ENCODE peak calls at places on chromosomes 5 and 9, in seven cellular contexts. One of them, this sample, is unnamed.

GRCh38 chr9:99389087-99390033 is 167.3 kb downstream of the SEC61B start:
- DNase-seq in IMR-90: peak
- DNase-seq in bronchial epithelial cell: peak
- DNase-seq in prostate gland: no peak
- DNase-seq in WTC11: no peak
- DNase-seq in tibial artery: no peak
- DNase-seq in RWPE1: peak
- DNase-seq in this sample: no peak

GRCh38 chr5:149904293-149904886 is 40.2 kb downstream of the PDE6A start:
- DNase-seq in tibial artery: no peak
- DNase-seq in prostate gland: no peak
- DNase-seq in IMR-90: no peak
- DNase-seq in WTC11: no peak
- DNase-seq in RWPE1: no peak
- DNase-seq in bronchial epithelial cell: no peak
- DNase-seq in this sample: no peak

GRCh38 chr9:120032639-120033038 is 547.3 kb downstream of the CDK5RAP2 start:
- DNase-seq in RWPE1: no peak
- DNase-seq in WTC11: peak
- DNase-seq in prostate gland: no peak
- DNase-seq in bronchial epithelial cell: no peak
- DNase-seq in IMR-90: no peak
- DNase-seq in tibial artery: no peak
- DNase-seq in this sample: no peak

GRCh38 chr9:114588150-114588663 is 638 bp downstream of the ATP6V1G1 start:
- DNase-seq in WTC11: no peak
- DNase-seq in tibial artery: no peak
- DNase-seq in RWPE1: no peak
- DNase-seq in bronchial epithelial cell: no peak
- DNase-seq in prostate gland: no peak
- DNase-seq in IMR-90: peak
- DNase-seq in this sample: no peak

GRCh38 chr5:68843600-68844342 is 250.0 kb upstream of the SLC30A5 start:
- DNase-seq in bronchial epithelial cell: no peak
- DNase-seq in tibial artery: no peak
- DNase-seq in IMR-90: no peak
- DNase-seq in RWPE1: no peak
- DNase-seq in prostate gland: no peak
- DNase-seq in WTC11: no peak
- DNase-seq in this sample: no peak

GRCh38 chr9:127537792-127538191 is 74.3 kb upstream of the STXBP1 start:
- DNase-seq in WTC11: peak
- DNase-seq in prostate gland: no peak
- DNase-seq in RWPE1: peak
- DNase-seq in bronchial epithelial cell: no peak
- DNase-seq in IMR-90: no peak
- DNase-seq in tibial artery: no peak
- DNase-seq in this sample: no peak

GRCh38 chr5:111775224-111775623 is 18.2 kb upstream of the NREP start:
- DNase-seq in bronchial epithelial cell: no peak
- DNase-seq in tibial artery: no peak
- DNase-seq in IMR-90: peak
- DNase-seq in WTC11: no peak
- DNase-seq in prostate gland: no peak
- DNase-seq in RWPE1: no peak
- DNase-seq in this sample: no peak

GRCh38 chr9:93126825-93127368 is 7.2 kb downstream of the NINJ1 start:
- DNase-seq in IMR-90: no peak
- DNase-seq in bronchial epithelial cell: peak
- DNase-seq in RWPE1: no peak
- DNase-seq in prostate gland: peak
- DNase-seq in tibial artery: peak
- DNase-seq in WTC11: no peak
- DNase-seq in this sample: no peak

GRCh38 chr5:134247411-134247810 is 21.5 kb upstream of the PPP2CA start:
- DNase-seq in IMR-90: peak
- DNase-seq in bronchial epithelial cell: peak
- DNase-seq in RWPE1: peak
- DNase-seq in tibial artery: no peak
- DNase-seq in prostate gland: no peak
- DNase-seq in WTC11: no peak
- DNase-seq in this sample: no peak

GRCh38 chr9:35689601-35690446 is at the start of gene TPM2:
- DNase-seq in tibial artery: peak
- DNase-seq in RWPE1: peak
- DNase-seq in IMR-90: peak
- DNase-seq in bronchial epithelial cell: no peak
- DNase-seq in WTC11: peak
- DNase-seq in prostate gland: peak
- DNase-seq in this sample: peak

GRCh38 chr5:140345919-140346347 is 470 bp downstream of the HBEGF start:
- DNase-seq in IMR-90: peak
- DNase-seq in tibial artery: peak
- DNase-seq in WTC11: peak
- DNase-seq in RWPE1: peak
- DNase-seq in prostate gland: peak
- DNase-seq in bronchial epithelial cell: no peak
- DNase-seq in this sample: peak

GRCh38 chr5:6732634-6733410 is 19.6 kb downstream of the TENT4A start:
- DNase-seq in WTC11: no peak
- DNase-seq in prostate gland: no peak
- DNase-seq in RWPE1: peak
- DNase-seq in IMR-90: peak
- DNase-seq in tibial artery: peak
- DNase-seq in bronchial epithelial cell: peak
- DNase-seq in this sample: no peak

GRCh38 chr5:74916831-74917710 is 50.9 kb upstream of the FAM169A start:
- DNase-seq in WTC11: no peak
- DNase-seq in tibial artery: no peak
- DNase-seq in IMR-90: peak
- DNase-seq in prostate gland: no peak
- DNase-seq in RWPE1: peak
- DNase-seq in bronchial epithelial cell: peak
- DNase-seq in this sample: peak

GRCh38 chr5:59579101-59579885 is 314.2 kb downstream of the PDE4D start:
- DNase-seq in IMR-90: no peak
- DNase-seq in WTC11: no peak
- DNase-seq in bronchial epithelial cell: no peak
- DNase-seq in tibial artery: no peak
- DNase-seq in RWPE1: no peak
- DNase-seq in prostate gland: no peak
- DNase-seq in this sample: no peak

GRCh38 chr5:98963019-98963418 is 34.2 kb upstream of the CHD1 start:
- DNase-seq in bronchial epithelial cell: no peak
- DNase-seq in WTC11: no peak
- DNase-seq in prostate gland: no peak
- DNase-seq in tibial artery: no peak
- DNase-seq in RWPE1: no peak
- DNase-seq in IMR-90: no peak
- DNase-seq in this sample: no peak
- TF ChIP-seq CTCF in bronchial epithelial cell: no peak
- TF ChIP-seq CTCF in WTC11: no peak
- TF ChIP-seq CTCF in prostate gland: no peak
- TF ChIP-seq CTCF in tibial artery: no peak
- TF ChIP-seq CTCF in RWPE1: no peak
- TF ChIP-seq CTCF in IMR-90: no peak
- TF ChIP-seq CTCF in this sample: no peak

GRCh38 chr9:113410207-113411158 is at the start of the genes C9orf43 and POLE3:
- DNase-seq in IMR-90: peak
- DNase-seq in RWPE1: peak
- DNase-seq in prostate gland: peak
- DNase-seq in WTC11: peak
- DNase-seq in bronchial epithelial cell: peak
- DNase-seq in tibial artery: peak
- DNase-seq in this sample: peak
- TF ChIP-seq CTCF in IMR-90: peak
- TF ChIP-seq CTCF in RWPE1: no peak
- TF ChIP-seq CTCF in prostate gland: no peak
- TF ChIP-seq CTCF in WTC11: no peak
- TF ChIP-seq CTCF in bronchial epithelial cell: no peak
- TF ChIP-seq CTCF in tibial artery: no peak
- TF ChIP-seq CTCF in this sample: peak

GRCh38 chr5:66861402-66861801 is 265.2 kb downstream of the MAST4 start:
- DNase-seq in WTC11: no peak
- DNase-seq in IMR-90: no peak
- DNase-seq in bronchial epithelial cell: no peak
- DNase-seq in tibial artery: no peak
- DNase-seq in prostate gland: no peak
- DNase-seq in RWPE1: no peak
- DNase-seq in this sample: no peak
- TF ChIP-seq CTCF in WTC11: no peak
- TF ChIP-seq CTCF in IMR-90: no peak
- TF ChIP-seq CTCF in bronchial epithelial cell: no peak
- TF ChIP-seq CTCF in tibial artery: no peak
- TF ChIP-seq CTCF in prostate gland: no peak
- TF ChIP-seq CTCF in RWPE1: no peak
- TF ChIP-seq CTCF in this sample: no peak

GRCh38 chr9:90964101-90965020 is 162.7 kb downstream of the SYK start:
- DNase-seq in IMR-90: no peak
- DNase-seq in tibial artery: peak
- DNase-seq in prostate gland: no peak
- DNase-seq in RWPE1: no peak
- DNase-seq in bronchial epithelial cell: no peak
- DNase-seq in WTC11: peak
- DNase-seq in this sample: peak
- TF ChIP-seq CTCF in IMR-90: no peak
- TF ChIP-seq CTCF in tibial artery: no peak
- TF ChIP-seq CTCF in prostate gland: no peak
- TF ChIP-seq CTCF in RWPE1: no peak
- TF ChIP-seq CTCF in bronchial epithelial cell: peak
- TF ChIP-seq CTCF in WTC11: no peak
- TF ChIP-seq CTCF in this sample: no peak

GRCh38 chr9:137275937-137276756 is 1.4 kb upstream of the TOR4A start:
- DNase-seq in WTC11: no peak
- DNase-seq in IMR-90: no peak
- DNase-seq in prostate gland: no peak
- DNase-seq in tibial artery: peak
- DNase-seq in bronchial epithelial cell: no peak
- DNase-seq in RWPE1: no peak
- DNase-seq in this sample: no peak

GRCh38 chr9:137276757-137277328 is 683 bp upstream of the TOR4A start:
- DNase-seq in IMR-90: peak
- DNase-seq in prostate gland: no peak
- DNase-seq in bronchial epithelial cell: no peak
- DNase-seq in RWPE1: no peak
- DNase-seq in tibial artery: peak
- DNase-seq in WTC11: peak
- DNase-seq in this sample: peak

GRCh38 chr9:137278061-137278912 is 761 bp downstream of the TOR4A start:
- DNase-seq in prostate gland: no peak
- DNase-seq in tibial artery: no peak
- DNase-seq in IMR-90: no peak
- DNase-seq in RWPE1: no peak
- DNase-seq in WTC11: peak
- DNase-seq in bronchial epithelial cell: no peak
- DNase-seq in this sample: no peak

GRCh38 chr9:137278913-137279711 is 1.6 kb downstream of the TOR4A start:
- DNase-seq in bronchial epithelial cell: no peak
- DNase-seq in WTC11: no peak
- DNase-seq in tibial artery: no peak
- DNase-seq in RWPE1: no peak
- DNase-seq in prostate gland: no peak
- DNase-seq in IMR-90: no peak
- DNase-seq in this sample: no peak

GRCh38 chr9:137277329-137278041 is at the start of gene TOR4A:
- DNase-seq in IMR-90: peak
- DNase-seq in prostate gland: no peak
- DNase-seq in tibial artery: peak
- DNase-seq in WTC11: peak
- DNase-seq in RWPE1: peak
- DNase-seq in bronchial epithelial cell: peak
- DNase-seq in this sample: peak
- TF ChIP-seq CTCF in IMR-90: peak
- TF ChIP-seq CTCF in prostate gland: no peak
- TF ChIP-seq CTCF in tibial artery: no peak
- TF ChIP-seq CTCF in WTC11: no peak
- TF ChIP-seq CTCF in RWPE1: peak
- TF ChIP-seq CTCF in bronchial epithelial cell: peak
- TF ChIP-seq CTCF in this sample: no peak

DNA sequence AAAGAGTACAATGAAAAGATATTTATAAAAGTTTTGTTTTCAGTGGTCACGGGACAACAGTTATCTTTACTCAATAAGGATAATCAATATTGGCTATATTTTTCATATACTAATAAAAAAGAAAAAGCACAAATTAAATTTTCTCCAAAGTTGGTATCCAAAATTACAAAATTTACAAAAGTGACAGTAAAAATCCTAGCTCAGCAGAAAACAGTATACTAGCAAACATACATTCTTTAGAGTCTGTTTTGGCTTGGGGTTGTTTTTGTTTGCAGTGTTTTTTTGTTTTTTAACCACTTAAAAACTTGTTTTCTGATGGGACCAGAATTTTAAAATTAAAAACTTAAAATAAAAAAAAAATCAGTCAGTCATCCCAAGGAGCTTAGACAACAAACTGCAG is 183.2 kb downstream of the DENND1A start:
- DNase-seq in IMR-90: no peak
- DNase-seq in prostate gland: no peak
- DNase-seq in RWPE1: no peak
- DNase-seq in tibial artery: no peak
- DNase-seq in bronchial epithelial cell: no peak
- DNase-seq in WTC11: no peak
- DNase-seq in this sample: no peak
- TF ChIP-seq CTCF in IMR-90: no peak
- TF ChIP-seq CTCF in prostate gland: no peak
- TF ChIP-seq CTCF in RWPE1: no peak
- TF ChIP-seq CTCF in tibial artery: no peak
- TF ChIP-seq CTCF in bronchial epithelial cell: no peak
- TF ChIP-seq CTCF in WTC11: no peak
- TF ChIP-seq CTCF in this sample: no peak

GRCh38 chr9:123820139-123820538 is 109.8 kb downstream of the DENND1A start:
- DNase-seq in IMR-90: no peak
- DNase-seq in prostate gland: no peak
- DNase-seq in WTC11: no peak
- DNase-seq in tibial artery: no peak
- DNase-seq in bronchial epithelial cell: no peak
- DNase-seq in RWPE1: no peak
- DNase-seq in this sample: no peak

GRCh38 chr9:123823194-123823947 is 106.6 kb downstream of the DENND1A start:
- DNase-seq in WTC11: no peak
- DNase-seq in tibial artery: no peak
- DNase-seq in prostate gland: no peak
- DNase-seq in bronchial epithelial cell: no peak
- DNase-seq in RWPE1: no peak
- DNase-seq in IMR-90: no peak
- DNase-seq in this sample: no peak

GRCh38 chr9:123828449-123828848 is 101.5 kb downstream of the DENND1A start:
- DNase-seq in tibial artery: no peak
- DNase-seq in WTC11: no peak
- DNase-seq in IMR-90: no peak
- DNase-seq in bronchial epithelial cell: no peak
- DNase-seq in prostate gland: no peak
- DNase-seq in RWPE1: peak
- DNase-seq in this sample: no peak

GRCh38 chr9:123825337-123825736 is 104.6 kb downstream of the DENND1A start:
- DNase-seq in tibial artery: no peak
- DNase-seq in RWPE1: peak
- DNase-seq in prostate gland: no peak
- DNase-seq in IMR-90: peak
- DNase-seq in bronchial epithelial cell: peak
- DNase-seq in WTC11: no peak
- DNase-seq in this sample: no peak
- TF ChIP-seq CTCF in tibial artery: no peak
- TF ChIP-seq CTCF in RWPE1: no peak
- TF ChIP-seq CTCF in prostate gland: no peak
- TF ChIP-seq CTCF in IMR-90: peak
- TF ChIP-seq CTCF in bronchial epithelial cell: no peak
- TF ChIP-seq CTCF in WTC11: no peak
- TF ChIP-seq CTCF in this sample: no peak

This sample was measured in stomach.